ENCODE peak calls at places on chromosomes 7 and 10, in five cellular contexts. O is stimulated activated naive CD8-positive, alpha-beta T cell treated with anti-CD3 and anti-CD28 coated beads, Interleukin-15, Interleukin-2, amounts not matched to agents 100 U/mL and 50 U/mL, for 24 hours; H is cardiac muscle cell; F is activated naive CD8-positive, alpha-beta T cell treated with anti-CD3 and anti-CD28 coated beads, Interleukin-2, amount 50 U/mL, for 24 hours; P is skeletal muscle cell. I is an unnamed sample.
A peak's percentile ranks its signal among the peaks of the same experiment; 100 is the strongest.

GRCh38 chr7:106277976-106278375 is 6.8 kb downstream of the NAMPT start:
- DNase-seq in H (no peak), F (no peak), P (no peak), O (no peak), I (no peak)

GRCh38 chr10:88270871-88271713 is 312.0 kb downstream of the RNLS start:
- DNase-seq in O (peak; percentile 46), F (peak; percentile 41), H (peak; percentile 68), P (no peak), I (no peak)

GRCh38 chr7:25495342-25495855 is 267.1 kb upstream of the NPVF start:
- DNase-seq in O (no peak), H (no peak), F (no peak), P (no peak), I (no peak)

GRCh38 chr7:49644402-49645166 is 128.9 kb upstream of the VWC2 start:
- DNase-seq in F (no peak), H (no peak), O (no peak), P (no peak), I (no peak)

GRCh38 chr7:114554781-114555537 is 140.3 kb downstream of the FOXP2 start:
- DNase-seq in H (peak; percentile 64), O (no peak), P (peak; percentile 48), F (no peak), I (peak; percentile 94)

GRCh38 chr7:34015656-34016055 is 110.3 kb downstream of the BMPER start:
- DNase-seq in H (no peak), O (no peak), P (no peak), F (no peak), I (no peak)

GRCh38 chr10:29719281-29719675 is 84.5 kb upstream of the SVIL start:
- DNase-seq in O (no peak), H (peak; percentile 58), P (no peak), F (no peak), I (no peak)

GRCh38 chr10:10745281-10745680 is 272.4 kb upstream of the CELF2 start:
- DNase-seq in O (no peak), F (no peak), P (no peak), H (no peak), I (no peak)

GRCh38 chr10:58921366-58921947 is 255.0 kb upstream of the PHYHIPL start:
- DNase-seq in P (no peak), O (no peak), H (no peak), F (no peak), I (no peak)

GRCh38 chr7:22387583-22387982 is 30.6 kb upstream of the RAPGEF5 start:
- DNase-seq in H (peak; percentile 24), O (no peak), P (peak; percentile 85), F (no peak), I (no peak)

GRCh38 chr10:1548146-1548545 is 189.2 kb downstream of the ADARB2 start:
- DNase-seq in H (no peak), P (no peak), O (no peak), F (no peak), I (no peak)

GRCh38 chr10:34288634-34289033 is 526.5 kb downstream of the PARD3 start:
- DNase-seq in O (no peak), P (no peak), H (peak; percentile 18), F (no peak), I (no peak)

GRCh38 chr7:69817835-69818646 is 219.8 kb downstream of the AUTS2 start:
- DNase-seq in P (no peak), H (no peak), O (no peak), F (no peak), I (no peak)

GRCh38 chr7:46186131-46186530 is 265.1 kb upstream of the IGFBP3 start:
- DNase-seq in P (no peak), F (no peak), H (no peak), O (no peak), I (no peak)

GRCh38 chr7:122884186-122884585 is 2.1 kb downstream of the CADPS2 start:
- DNase-seq in F (no peak), O (no peak), H (no peak), P (no peak), I (no peak)

GRCh38 chr7:136061433-136061832 is 84.3 kb upstream of the MTPN start:
- DNase-seq in H (no peak), F (no peak), O (no peak), P (no peak), I (no peak)